ENCODE peak calls at places on chromosome 17, in five cellular contexts. W is uterus, Z is mammary epithelial cell, R is GM12878, T is lower leg skin. J is an unnamed sample.

GRCh38 chr17:30176845-30177244 is 58.7 kb downstream of the SLC6A4 start:
- DNase-seq in W (no peak), Z (no peak), R (no peak), T (no peak), J (no peak)

GRCh38 chr17:32525116-32525515 is 38.3 kb downstream of the CDK5R1 start:
- DNase-seq in Z (no peak), T (no peak), R (no peak), W (no peak), J (no peak)

GRCh38 chr17:8946476-8946875 is 19.0 kb downstream of the PIK3R5 start:
- DNase-seq in W (no peak), T (no peak), R (no peak), Z (peak), J (no peak)

GRCh38 chr17:75763613-75764416 is 1.2 kb downstream of the GALK1 start:
- DNase-seq in T (no peak), Z (peak), R (no peak), W (no peak), J (no peak)

GRCh38 chr17:46167826-46168569 is 25.2 kb downstream of the KANSL1 start:
- DNase-seq in T (no peak), R (no peak), W (no peak), Z (no peak), J (no peak)

GRCh38 chr17:39529455-39529854 is 68.2 kb downstream of the CDK12 start:
- DNase-seq in Z (no peak), T (no peak), R (no peak), W (no peak), J (no peak)

GRCh38 chr17:50953831-50954601 is 87.9 kb upstream of the TOB1 start:
- DNase-seq in R (no peak), Z (peak), T (peak), W (no peak), J (no peak)

GRCh38 chr17:17073006-17073626 is 30.9 kb downstream of the MPRIP start:
- DNase-seq in T (no peak), W (no peak), R (no peak), Z (no peak), J (peak)

GRCh38 chr17:36608794-36609497 is 7.6 kb downstream of the MRM1 start:
- DNase-seq in T (no peak), Z (peak), R (no peak), W (peak), J (peak)

GRCh38 chr17:51767287-51767686 is 391.2 kb downstream of the CA10 start:
- DNase-seq in W (no peak), Z (no peak), T (no peak), R (no peak), J (no peak)

GRCh38 chr17:2049333-2050245 is 5.3 kb upstream of the HIC1 start:
- DNase-seq in W (peak), Z (peak), T (peak), R (no peak), J (peak)

GRCh38 chr17:50219345-50219744 is 17.9 kb upstream of the COL1A1 start:
- DNase-seq in R (no peak), W (peak), T (no peak), Z (peak), J (no peak)

GRCh38 chr17:10754109-10754508 is 24.3 kb upstream of the TMEM220 start:
- DNase-seq in W (no peak), Z (no peak), T (no peak), R (no peak), J (no peak)

GRCh38 chr17:59800530-59800942 is 92.2 kb downstream of the TUBD1 start:
- DNase-seq in R (no peak), Z (peak), T (no peak), W (no peak), J (no peak)

GRCh38 chr17:1907216-1907631 is 77.4 kb downstream of the RPA1 start:
- DNase-seq in T (no peak), Z (no peak), W (no peak), R (no peak), J (no peak)

GRCh38 chr17:70420876-70421445 is 251.6 kb downstream of the KCNJ2 start:
- DNase-seq in Z (no peak), W (no peak), R (no peak), T (no peak), J (no peak)

GRCh38 chr17:76353004-76353598 is 615 bp downstream of the PRPSAP1 start:
- DNase-seq in Z (peak), T (no peak), R (no peak), W (no peak), J (no peak)

GRCh38 chr17:69607162-69607834 is 192.8 kb downstream of the MAP2K6 start:
- DNase-seq in T (peak), Z (peak), R (peak), W (peak), J (no peak)

GRCh38 chr17:5446786-5447185 is 7.8 kb upstream of the C1QBP start:
- DNase-seq in T (no peak), W (no peak), Z (no peak), R (no peak), J (no peak)

GRCh38 chr17:6070895-6071511 is 824 bp downstream of the WSCD1 start:
- DNase-seq in W (no peak), Z (no peak), R (no peak), T (no peak), J (no peak)

GRCh38 chr17:79811036-79811887 is 14.4 kb upstream of the CBX8 start:
- DNase-seq in W (no peak), Z (peak), T (no peak), R (no peak), J (no peak)

GRCh38 chr17:48322060-48322459 is 108.0 kb downstream of the SKAP1 start:
- DNase-seq in W (no peak), T (no peak), R (no peak), Z (no peak), J (no peak)
- TF ChIP-seq CTCF in W (no peak), T (no peak), R (peak), Z (peak), J (no peak)

GRCh38 chr17:386145-386876 is 33.7 kb upstream of the RPH3AL start:
- DNase-seq in W (peak), T (peak), R (no peak), Z (peak), J (peak)

GRCh38 chr17:383771-384621 is 31.4 kb upstream of the RPH3AL start:
- DNase-seq in T (no peak), Z (no peak), W (no peak), R (no peak), J (no peak)

GRCh38 chr17:384622-385194 is 32.1 kb upstream of the RPH3AL start:
- DNase-seq in R (no peak), Z (no peak), T (no peak), W (no peak), J (no peak)

GRCh38 chr17:385836-386144 is 33.2 kb upstream of the RPH3AL start:
- DNase-seq in T (no peak), R (no peak), Z (no peak), W (no peak), J (no peak)

GRCh38 chr17:385195-385835 is 32.7 kb upstream of the RPH3AL start:
- DNase-seq in R (no peak), W (peak), T (no peak), Z (peak), J (no peak)
- TF ChIP-seq CTCF in R (no peak), W (no peak), T (no peak), Z (no peak), J (no peak)

DNA sequence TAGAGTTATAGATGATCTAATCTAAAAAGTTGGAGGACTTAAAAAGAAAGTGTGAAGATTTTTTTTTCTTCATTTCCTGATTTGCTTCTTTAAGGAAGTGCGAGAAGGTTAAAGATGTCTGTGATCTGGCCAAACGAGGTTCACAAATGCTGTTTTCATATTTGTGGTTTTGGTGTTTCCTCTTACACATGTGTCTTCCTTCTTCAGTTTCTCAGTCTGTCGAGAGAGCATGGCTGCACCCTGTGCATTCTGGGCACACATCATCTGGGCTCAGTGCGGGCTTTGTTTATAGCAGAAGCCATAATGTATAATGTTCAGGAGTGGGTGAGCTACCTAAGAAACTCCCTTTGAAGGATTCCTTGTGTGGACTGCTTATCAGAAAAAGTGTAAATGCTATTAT is 260.4 kb upstream of the TBX2 start:
- DNase-seq in W (no peak), T (no peak), R (peak), Z (peak), J (peak)
- TF ChIP-seq CTCF in W (no peak), T (no peak), R (no peak), Z (no peak), J (no peak)

DNA sequence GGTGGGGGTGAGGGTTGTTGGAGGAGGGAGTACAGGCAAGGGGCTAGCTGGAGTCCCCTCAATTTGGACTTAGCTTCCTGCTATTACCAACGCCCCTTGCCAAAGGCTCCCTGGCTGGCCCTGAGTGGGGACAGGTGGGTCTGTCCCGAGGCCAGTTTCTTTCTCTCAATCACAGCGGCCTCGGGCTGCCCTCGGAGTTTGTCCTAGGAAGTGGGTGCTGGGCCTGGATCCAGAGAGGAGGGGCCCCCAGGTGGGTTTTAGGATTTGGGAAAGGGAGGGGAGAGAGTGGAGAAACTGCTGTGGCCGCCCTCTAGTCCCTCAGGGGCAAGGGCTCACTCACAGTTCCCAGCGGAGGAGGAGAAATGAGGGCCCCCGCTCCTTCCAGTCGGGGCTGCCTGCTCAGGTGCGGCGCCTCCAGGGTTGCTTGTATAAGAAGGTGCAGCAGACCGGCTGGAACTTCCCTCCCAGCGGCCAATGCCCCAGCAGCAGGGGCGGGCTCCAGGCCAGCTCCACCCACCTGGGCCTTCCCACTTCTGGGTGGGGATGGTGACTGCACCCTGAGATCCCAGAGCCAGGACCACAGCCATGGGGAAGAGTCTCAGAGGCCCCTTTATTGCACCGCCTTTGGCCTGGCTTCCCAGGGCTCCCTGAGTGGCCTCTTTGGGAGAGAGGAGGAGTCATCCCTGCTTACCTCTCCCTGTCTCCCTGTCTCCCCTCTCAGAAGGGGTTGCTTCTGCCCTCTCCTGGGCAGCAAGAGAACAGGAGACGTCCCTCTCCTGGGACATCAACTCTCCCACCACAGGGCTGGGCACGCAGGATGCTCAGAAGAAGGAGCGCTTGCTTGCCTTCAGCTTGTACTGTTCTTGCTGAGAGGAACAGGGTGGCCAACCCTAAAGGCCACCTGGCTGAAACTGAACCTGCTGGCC is 112.0 kb upstream of the SMURF2 start:
- DNase-seq in W (no peak), T (no peak), Z (peak), R (no peak), J (no peak)
- TF ChIP-seq CTCF in W (no peak), T (no peak), Z (peak), R (peak), J (no peak)

GRCh38 chr17:42748906-42749798 is 4.3 kb upstream of the EZH1 start:
- DNase-seq in Z (no peak), R (no peak), W (no peak), T (no peak), J (no peak)
- TF ChIP-seq CTCF in Z (no peak), R (no peak), W (no peak), T (no peak), J (no peak)

GRCh38 chr17:77727216-77727615 is 231.3 kb upstream of the TNRC6C start:
- DNase-seq in R (no peak), W (no peak), T (no peak), Z (no peak), J (no peak)

GRCh38 chr17:77728871-77729270 is 229.6 kb upstream of the TNRC6C start:
- DNase-seq in R (no peak), Z (no peak), W (no peak), T (no peak), J (no peak)

GRCh38 chr17:77726549-77726957 is 231.9 kb upstream of the TNRC6C start:
- DNase-seq in W (no peak), Z (no peak), R (no peak), T (peak), J (no peak)

GRCh38 chr17:77729587-77729986 is 228.9 kb upstream of the TNRC6C start:
- DNase-seq in W (no peak), Z (no peak), R (no peak), T (no peak), J (no peak)

DNA sequence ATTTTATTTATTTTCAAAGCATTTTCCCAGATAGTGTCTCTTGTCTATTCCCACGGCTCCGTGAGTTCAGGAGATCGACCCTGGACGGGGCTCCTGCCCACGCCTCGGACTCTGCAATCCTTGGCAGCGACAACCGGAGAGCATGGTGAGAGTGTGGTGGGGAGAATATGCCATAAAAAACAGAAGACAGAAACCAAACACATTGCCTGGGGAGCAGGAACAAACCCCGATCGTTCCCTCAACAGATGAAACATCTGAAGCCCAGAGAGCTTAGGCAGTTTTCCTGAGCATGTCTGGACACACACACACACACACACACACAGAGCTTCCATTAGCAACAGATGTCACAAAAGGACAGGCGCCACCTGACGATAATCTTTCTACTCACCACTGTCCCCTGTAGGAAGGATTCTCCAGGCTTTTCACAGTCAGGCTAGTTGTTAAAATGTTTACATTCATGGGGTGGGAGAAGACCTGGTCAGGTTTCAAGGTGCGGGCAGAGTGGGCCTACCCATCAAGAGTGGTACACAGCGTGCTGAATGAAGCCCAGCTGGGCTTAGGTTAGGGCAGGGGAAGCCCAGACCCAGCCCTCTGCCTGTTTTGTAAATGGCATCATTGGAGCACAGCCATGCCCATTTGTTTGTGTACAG is 230.4 kb upstream of the TNRC6C start:
- DNase-seq in Z (peak), W (peak), T (peak), R (no peak), J (no peak)
- TF ChIP-seq CTCF in Z (peak), W (peak), T (no peak), R (no peak), J (no peak)